ENCODE peak calls at places on chromosome 3, in four cellular contexts. G is CD4-positive, alpha-beta memory T cell; L is CD8-positive, alpha-beta memory T cell; S is IMR-90. M is an unnamed sample.
A peak's percentile ranks its signal among the peaks of the same experiment; 100 is the strongest.

GRCh38 chr3:67884345-67884744 is 229.9 kb upstream of the SUCLG2 start:
- DNase-seq in G (no peak), S (no peak), L (no peak), M (no peak)

GRCh38 chr3:195178124-195178910 is 92.6 kb downstream of the XXYLT1 start:
- DNase-seq in S (no peak), G (no peak), L (no peak), M (no peak)

GRCh38 chr3:148791296-148791695 is 36.3 kb upstream of the CPB1 start:
- DNase-seq in G (no peak), L (no peak), S (no peak), M (no peak)

GRCh38 chr3:122941233-122942206 is 86.0 kb downstream of the SEMA5B start:
- DNase-seq in S (no peak), G (no peak), L (no peak), M (no peak)

GRCh38 chr3:171055336-171056178 is 29.0 kb upstream of the SLC2A2 start:
- DNase-seq in S (peak; percentile 56), L (no peak), G (no peak), M (no peak)

GRCh38 chr3:185789891-185790830 is 34.7 kb downstream of the IGF2BP2 start:
- DNase-seq in L (no peak), S (peak; percentile 33), G (no peak), M (no peak)

GRCh38 chr3:159619341-159619885 is 369.2 kb upstream of the IL12A start:
- DNase-seq in S (peak; percentile 36), L (no peak), G (no peak), M (no peak)

GRCh38 chr3:129567176-129567705 is 24.3 kb downstream of the H1-8 start:
- DNase-seq in S (no peak), G (no peak), L (no peak), M (no peak)

GRCh38 chr3:188390347-188390718 is 236.4 kb downstream of the LPP start:
- DNase-seq in L (no peak), G (no peak), S (no peak), M (no peak)

GRCh38 chr3:185555101-185555501 is 2.7 kb upstream of the LIPH start:
- DNase-seq in G (no peak), S (peak; percentile 26), L (no peak), M (no peak)

GRCh38 chr3:159001711-159002110 is 199.9 kb downstream of the MFSD1 start:
- DNase-seq in L (no peak), S (no peak), G (no peak), M (no peak)

GRCh38 chr3:136544532-136544931 is 207.6 kb downstream of the STAG1 start:
- DNase-seq in S (peak; percentile 31), L (no peak), G (no peak), M (no peak)

GRCh38 chr3:148681080-148681479 is 16.6 kb upstream of the AGTR1 start:
- DNase-seq in L (no peak), G (no peak), S (peak; percentile 11), M (no peak)

GRCh38 chr3:120039642-120040610 is 54.3 kb downstream of the GSK3B start:
- DNase-seq in L (no peak), G (no peak), S (no peak), M (no peak)

GRCh38 chr3:119555309-119555735 is 4.1 kb downstream of the CD80 start:
- DNase-seq in S (no peak), G (no peak), L (no peak), M (no peak)

GRCh38 chr3:69326821-69327433 is 59.0 kb downstream of the FRMD4B start:
- DNase-seq in L (no peak), G (peak; percentile 58), S (no peak), M (peak; percentile 67)

GRCh38 chr3:59247402-59247841 is 197.6 kb upstream of the CFAP20DC start:
- DNase-seq in G (no peak), L (no peak), S (peak; percentile 52), M (no peak)

GRCh38 chr3:186818956-186819355 is 12.7 kb upstream of the RFC4 start:
- DNase-seq in S (no peak), G (no peak), L (no peak), M (no peak)

GRCh38 chr3:52091566-52092290 is 35.4 kb upstream of the DUSP7 start:
- DNase-seq in S (peak; percentile 49), G (no peak), L (no peak), M (no peak)

GRCh38 chr3:113193298-113193697 is 18.1 kb upstream of the BOC start:
- DNase-seq in S (no peak), L (no peak), G (no peak), M (no peak)
- H3K27ac ChIP-seq in S (no peak overlapping the region), L (no peak overlapping the region), G (no peak overlapping the region), M (no peak overlapping the region)

GRCh38 chr3:66497288-66497972 is 3.4 kb downstream of the LRIG1 start:
- DNase-seq in L (no peak), S (no peak), G (peak; percentile 53), M (peak; percentile 64)
- H3K4me3 ChIP-seq in L (no peak overlapping the region), S (no peak overlapping the region), G (peak overlapping the region; percentile 60), M (peak overlapping the region; percentile 92)

GRCh38 chr3:8836096-8836495 is 66.7 kb upstream of the OXTR start:
- DNase-seq in L (no peak), G (no peak), S (no peak), M (no peak)

GRCh38 chr3:8838765-8839423 is 69.5 kb upstream of the OXTR start:
- DNase-seq in S (no peak), G (no peak), L (no peak), M (no peak)

GRCh38 chr3:8837172-8837571 is 67.8 kb upstream of the OXTR start:
- DNase-seq in L (no peak), S (peak; percentile 91), G (no peak), M (no peak)

GRCh38 chr3:8838239-8838638 is 68.8 kb upstream of the OXTR start:
- DNase-seq in G (no peak), S (no peak), L (no peak), M (no peak)

DNA sequence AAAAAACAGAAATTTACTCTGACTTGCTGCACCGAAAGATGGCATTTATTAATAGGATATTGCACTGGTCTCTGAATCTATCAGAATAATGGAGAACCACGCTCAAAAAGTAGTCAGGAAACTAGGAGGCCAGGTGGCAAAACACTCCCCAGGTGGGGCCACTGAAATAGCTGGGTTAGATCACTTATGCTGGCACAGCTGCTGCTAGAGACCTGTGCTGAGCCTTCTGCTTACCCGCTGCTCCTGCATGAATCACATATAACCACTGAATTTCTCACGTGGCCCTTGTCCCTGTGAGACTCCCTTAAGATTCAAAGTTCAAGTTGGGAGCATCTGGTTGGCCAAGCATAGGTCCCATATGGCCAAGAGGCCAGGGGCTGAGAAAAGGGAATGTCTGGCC is 66.0 kb upstream of the OXTR start:
- DNase-seq in L (no peak), G (no peak), S (no peak), M (no peak)
- H3K27ac ChIP-seq in L (no peak overlapping the region), G (no peak overlapping the region), S (no peak overlapping the region), M (no peak overlapping the region)

GRCh38 chr3:179263134-179263533 is 12.2 kb upstream of the KCNMB3 start:
- DNase-seq in L (no peak), G (no peak), S (no peak), M (no peak)

GRCh38 chr3:179258820-179259219 is 7.9 kb upstream of the KCNMB3 start:
- DNase-seq in S (no peak), G (no peak), L (no peak), M (peak; percentile 5)

GRCh38 chr3:179265092-179265491 is 14.2 kb upstream of the KCNMB3 start:
- DNase-seq in G (no peak), S (no peak), L (no peak), M (no peak)

GRCh38 chr3:179264456-179264855 is 13.5 kb upstream of the KCNMB3 start:
- DNase-seq in S (no peak), L (no peak), G (no peak), M (no peak)

DNA sequence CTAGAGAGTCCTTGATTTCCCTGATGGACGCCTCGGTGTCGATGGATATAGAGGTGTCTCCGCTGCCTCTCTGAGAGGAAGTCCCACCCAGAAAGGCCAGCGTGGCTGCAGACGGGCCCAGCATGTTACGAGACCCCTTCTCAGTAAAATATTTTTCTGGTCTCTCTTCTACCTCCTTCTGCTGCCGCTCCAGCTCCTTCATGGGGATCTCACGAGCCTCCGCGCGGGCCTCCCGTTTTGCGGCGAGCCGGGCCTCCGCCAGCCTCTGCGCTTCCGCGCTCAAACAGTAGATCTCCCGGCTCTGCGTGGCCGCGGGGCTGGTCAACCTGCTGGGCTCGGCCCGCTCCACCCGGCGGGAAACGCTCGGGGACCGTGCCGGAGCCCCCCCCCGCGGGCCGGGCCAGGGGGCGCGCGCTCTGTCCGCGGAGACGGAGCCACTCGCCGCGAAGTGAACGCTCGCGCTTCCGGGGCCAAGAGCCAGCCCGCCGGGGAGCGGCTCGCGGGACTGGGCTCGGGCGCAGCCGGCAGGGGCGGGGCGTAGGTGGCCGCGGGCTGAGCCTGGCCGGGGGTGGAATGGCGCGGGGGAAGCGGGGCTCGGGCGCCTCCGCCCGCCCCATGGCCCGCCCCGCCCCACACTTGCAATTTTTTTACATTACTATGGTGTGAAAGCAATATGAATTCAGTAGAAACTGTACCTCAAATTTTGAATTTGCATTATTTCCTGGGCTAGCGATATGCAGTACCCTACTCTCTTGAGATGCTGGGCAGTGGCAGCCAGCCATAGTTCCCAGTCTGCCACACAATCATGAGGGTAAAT is 10.2 kb upstream of the KCNMB3 start:
- DNase-seq in L (peak; percentile 55), G (peak; percentile 67), S (peak; percentile 48), M (peak; percentile 79)
- H3K4me3 ChIP-seq in L (peak overlapping the region; percentile 60), G (peak overlapping the region; percentile 52), S (peak overlapping the region; percentile 54), M (peak overlapping the region; percentile 88)

GRCh38 chr3:61535826-61536225 is 25.5 kb upstream of the PTPRG start:
- DNase-seq in L (no peak), G (no peak), S (no peak), M (no peak)

GRCh38 chr3:61541694-61542093 is 19.7 kb upstream of the PTPRG start:
- DNase-seq in S (no peak), G (no peak), L (no peak), M (no peak)

GRCh38 chr3:61538486-61538885 is 22.9 kb upstream of the PTPRG start:
- DNase-seq in S (no peak), G (no peak), L (no peak), M (no peak)

GRCh38 chr3:61532739-61533500 is 28.5 kb upstream of the PTPRG start:
- DNase-seq in G (no peak), L (no peak), S (no peak), M (no peak)

GRCh38 chr3:61537366-61537765 is 24.0 kb upstream of the PTPRG start:
- DNase-seq in L (no peak), G (no peak), S (no peak), M (no peak)
- H3K27ac ChIP-seq in L (no peak overlapping the region), G (no peak overlapping the region), S (no peak overlapping the region), M (no peak overlapping the region)

DNA sequence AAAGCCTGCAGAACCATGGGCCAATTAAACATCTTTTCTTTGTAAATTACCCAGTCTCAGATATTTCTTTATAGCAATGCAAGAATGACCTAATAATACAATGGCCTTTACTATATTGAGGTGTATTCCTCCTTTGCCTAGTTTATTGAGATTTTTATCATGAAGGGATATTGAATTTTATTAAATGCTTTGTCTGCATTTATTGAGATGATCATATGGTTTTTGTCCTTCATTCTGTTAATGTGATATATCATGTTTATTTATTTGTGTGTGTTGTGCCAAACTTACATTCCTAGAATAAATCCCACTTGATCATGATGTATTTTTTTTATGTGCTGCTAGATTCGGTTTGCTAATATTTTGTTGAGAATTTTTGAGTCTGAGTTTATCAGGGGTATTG is 36.2 kb downstream of the TOPAZ1 start:
- DNase-seq in G (no peak), L (no peak), S (no peak), M (no peak)
- H3K4me3 ChIP-seq in G (no peak overlapping the region), L (no peak overlapping the region), S (no peak overlapping the region), M (no peak overlapping the region)

GRCh38 chr3:190064112-190064511 is 56.6 kb downstream of the P3H2 start:
- DNase-seq in L (no peak), S (peak; percentile 95), G (no peak), M (no peak)
- H3K27ac ChIP-seq in L (no peak overlapping the region), S (peak overlapping the region; percentile 78), G (no peak overlapping the region), M (no peak overlapping the region)

M was measured in CD4-positive, CD25-positive, alpha-beta regulatory T cell.